ENCODE peak calls at places on chromosomes 2 and 18, in six cellular contexts. One of them, this sample, is unnamed.

GRCh38 chr18:61554946-61555361 is 221.7 kb downstream of the CDH20 start:
- DNase-seq in AG04450: no peak
- DNase-seq in PC-3: no peak
- DNase-seq in GM23338: no peak
- DNase-seq in lower lobe of right lung: no peak
- DNase-seq in adrenal gland: no peak
- DNase-seq in this sample: no peak

GRCh38 chr18:8471373-8471772 is 137.9 kb upstream of the RAB12 start:
- DNase-seq in adrenal gland: no peak
- DNase-seq in GM23338: no peak
- DNase-seq in AG04450: no peak
- DNase-seq in PC-3: no peak
- DNase-seq in lower lobe of right lung: no peak
- DNase-seq in this sample: no peak

GRCh38 chr18:55186588-55186987 is 227.3 kb upstream of the CCDC68 start:
- DNase-seq in AG04450: no peak
- DNase-seq in lower lobe of right lung: no peak
- DNase-seq in adrenal gland: no peak
- DNase-seq in PC-3: no peak
- DNase-seq in GM23338: no peak
- DNase-seq in this sample: no peak

GRCh38 chr2:3641181-3641580 is 16.8 kb upstream of the ALLC start:
- DNase-seq in AG04450: no peak
- DNase-seq in GM23338: no peak
- DNase-seq in adrenal gland: peak; percentile 14
- DNase-seq in lower lobe of right lung: no peak
- DNase-seq in PC-3: no peak
- DNase-seq in this sample: peak; percentile 42

GRCh38 chr2:190853659-190854386 is 26.8 kb upstream of the GLS start:
- DNase-seq in PC-3: peak; percentile 27
- DNase-seq in AG04450: no peak
- DNase-seq in adrenal gland: no peak
- DNase-seq in lower lobe of right lung: no peak
- DNase-seq in GM23338: no peak
- DNase-seq in this sample: no peak

GRCh38 chr2:74576830-74577229 is 22.3 kb downstream of the DOK1 start:
- DNase-seq in PC-3: no peak
- DNase-seq in GM23338: no peak
- DNase-seq in adrenal gland: peak; percentile 33
- DNase-seq in lower lobe of right lung: no peak
- DNase-seq in AG04450: peak; percentile 70
- DNase-seq in this sample: no peak

GRCh38 chr2:221571391-221572179 is 519 bp downstream of the EPHA4 start:
- DNase-seq in GM23338: peak; percentile 60
- DNase-seq in lower lobe of right lung: peak; percentile 55
- DNase-seq in PC-3: peak; percentile 44
- DNase-seq in AG04450: no peak
- DNase-seq in adrenal gland: peak; percentile 42
- DNase-seq in this sample: peak; percentile 41

GRCh38 chr2:11186145-11186544 is 30.9 kb downstream of the SLC66A3 start:
- DNase-seq in AG04450: no peak
- DNase-seq in adrenal gland: no peak
- DNase-seq in PC-3: no peak
- DNase-seq in GM23338: no peak
- DNase-seq in lower lobe of right lung: no peak
- DNase-seq in this sample: no peak

GRCh38 chr2:64840419-64840818 is 148.8 kb upstream of the SLC1A4 start:
- DNase-seq in AG04450: no peak
- DNase-seq in lower lobe of right lung: no peak
- DNase-seq in GM23338: no peak
- DNase-seq in PC-3: peak; percentile 10
- DNase-seq in adrenal gland: no peak
- DNase-seq in this sample: no peak

GRCh38 chr2:119349289-119349688 is 17.3 kb downstream of the C2orf76 start:
- DNase-seq in adrenal gland: no peak
- DNase-seq in lower lobe of right lung: no peak
- DNase-seq in AG04450: no peak
- DNase-seq in GM23338: no peak
- DNase-seq in PC-3: no peak
- DNase-seq in this sample: no peak

GRCh38 chr2:231469568-231469920 is 5.3 kb upstream of the NCL start:
- DNase-seq in lower lobe of right lung: no peak
- DNase-seq in adrenal gland: no peak
- DNase-seq in PC-3: no peak
- DNase-seq in GM23338: no peak
- DNase-seq in AG04450: no peak
- DNase-seq in this sample: no peak

GRCh38 chr2:63821396-63821795 is 20.3 kb upstream of the UGP2 start:
- DNase-seq in GM23338: no peak
- DNase-seq in AG04450: no peak
- DNase-seq in adrenal gland: no peak
- DNase-seq in PC-3: no peak
- DNase-seq in lower lobe of right lung: no peak
- DNase-seq in this sample: no peak

GRCh38 chr18:11553098-11553940 is 56.1 kb upstream of the SLC35G4 start:
- DNase-seq in PC-3: peak; percentile 78
- DNase-seq in lower lobe of right lung: no peak
- DNase-seq in AG04450: peak; percentile 23
- DNase-seq in adrenal gland: peak; percentile 55
- DNase-seq in GM23338: peak; percentile 82
- DNase-seq in this sample: no peak

GRCh38 chr2:180722551-180723239 is 257.7 kb upstream of the UBE2E3 start:
- DNase-seq in AG04450: peak; percentile 11
- DNase-seq in lower lobe of right lung: no peak
- DNase-seq in GM23338: no peak
- DNase-seq in adrenal gland: no peak
- DNase-seq in PC-3: peak; percentile 77
- DNase-seq in this sample: no peak

GRCh38 chr2:190069936-190070696 is 7.6 kb upstream of the MSTN start:
- DNase-seq in AG04450: peak; percentile 43
- DNase-seq in GM23338: peak; percentile 68
- DNase-seq in adrenal gland: peak; percentile 51
- DNase-seq in lower lobe of right lung: no peak
- DNase-seq in PC-3: peak; percentile 82
- DNase-seq in this sample: no peak

GRCh38 chr2:132270981-132271546 is 109.3 kb upstream of the ANKRD30BL start:
- DNase-seq in GM23338: no peak
- DNase-seq in lower lobe of right lung: no peak
- DNase-seq in PC-3: no peak
- DNase-seq in AG04450: no peak
- DNase-seq in adrenal gland: no peak
- DNase-seq in this sample: no peak

GRCh38 chr18:79587298-79588125 is 92.1 kb upstream of the CTDP1 start:
- DNase-seq in GM23338: no peak
- DNase-seq in PC-3: no peak
- DNase-seq in AG04450: no peak
- DNase-seq in adrenal gland: no peak
- DNase-seq in lower lobe of right lung: peak; percentile 35
- DNase-seq in this sample: peak; percentile 46

GRCh38 chr18:7608174-7608550 is 41.0 kb downstream of the PTPRM start:
- DNase-seq in GM23338: no peak
- DNase-seq in adrenal gland: no peak
- DNase-seq in AG04450: no peak
- DNase-seq in lower lobe of right lung: no peak
- DNase-seq in PC-3: no peak
- DNase-seq in this sample: no peak

GRCh38 chr2:64525323-64525625 is 1.1 kb downstream of the AFTPH start:
- DNase-seq in AG04450: no peak
- DNase-seq in PC-3: peak; percentile 51
- DNase-seq in GM23338: peak; percentile 24
- DNase-seq in adrenal gland: no peak
- DNase-seq in lower lobe of right lung: no peak
- DNase-seq in this sample: no peak

GRCh38 chr2:130828461-130828860 is 8.3 kb upstream of the ARHGEF4 start:
- DNase-seq in PC-3: peak; percentile 41
- DNase-seq in adrenal gland: no peak
- DNase-seq in GM23338: no peak
- DNase-seq in lower lobe of right lung: peak; percentile 32
- DNase-seq in AG04450: no peak
- DNase-seq in this sample: no peak

GRCh38 chr18:67001052-67001451 is 397.2 kb upstream of the CDH19 start:
- DNase-seq in lower lobe of right lung: no peak
- DNase-seq in PC-3: peak; percentile 72
- DNase-seq in adrenal gland: no peak
- DNase-seq in GM23338: no peak
- DNase-seq in AG04450: no peak
- DNase-seq in this sample: no peak

GRCh38 chr2:160315337-160315736 is 115.3 kb upstream of the ITGB6 start:
- DNase-seq in AG04450: no peak
- DNase-seq in GM23338: no peak
- DNase-seq in lower lobe of right lung: no peak
- DNase-seq in adrenal gland: no peak
- DNase-seq in PC-3: no peak
- DNase-seq in this sample: no peak

GRCh38 chr2:43024515-43024962 is 201.9 kb downstream of the ZFP36L2 start:
- DNase-seq in GM23338: peak; percentile 90
- DNase-seq in PC-3: peak; percentile 69
- DNase-seq in lower lobe of right lung: no peak
- DNase-seq in adrenal gland: peak; percentile 78
- DNase-seq in AG04450: no peak
- DNase-seq in this sample: peak; percentile 72

GRCh38 chr18:57331718-57332117 is 20.6 kb upstream of the ST8SIA3 start:
- DNase-seq in adrenal gland: no peak
- DNase-seq in PC-3: no peak
- DNase-seq in GM23338: no peak
- DNase-seq in AG04450: no peak
- DNase-seq in lower lobe of right lung: no peak
- DNase-seq in this sample: no peak

DNA sequence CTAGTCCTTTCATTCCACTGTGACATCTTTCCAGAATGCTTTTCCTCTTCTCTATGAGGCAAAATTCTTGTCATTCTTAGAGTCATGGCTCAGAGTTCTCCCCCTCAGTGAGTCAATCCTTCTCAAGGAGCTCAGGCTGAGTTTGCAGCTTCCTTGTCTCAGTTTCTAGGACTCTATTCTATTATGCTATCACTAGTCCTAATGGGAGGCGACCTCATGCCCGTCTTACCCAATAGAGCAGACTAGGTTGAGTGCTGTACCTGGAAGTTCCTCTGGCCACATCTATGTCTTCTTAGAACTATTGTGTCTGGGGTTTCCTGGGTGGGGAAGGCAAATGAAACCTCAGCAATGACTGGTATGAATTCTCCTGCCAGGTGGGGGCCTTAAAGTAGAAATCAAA is 51.5 kb downstream of the HAUS1 start:
- DNase-seq in PC-3: peak; percentile 66
- DNase-seq in GM23338: no peak
- DNase-seq in AG04450: peak; percentile 58
- DNase-seq in adrenal gland: no peak
- DNase-seq in lower lobe of right lung: no peak
- DNase-seq in this sample: no peak
- H3K27ac ChIP-seq in PC-3: peak overlapping the region; percentile 13
- H3K27ac ChIP-seq in GM23338: no peak overlapping the region
- H3K27ac ChIP-seq in AG04450: peak overlapping the region; percentile 12
- H3K27ac ChIP-seq in adrenal gland: no peak overlapping the region
- H3K27ac ChIP-seq in lower lobe of right lung: peak overlapping the region; percentile 39
- H3K27ac ChIP-seq in this sample: no peak overlapping the region

GRCh38 chr2:219285894-219286425 is 6.8 kb downstream of the DNAJB2 start:
- DNase-seq in AG04450: peak; percentile 29
- DNase-seq in GM23338: peak; percentile 94
- DNase-seq in lower lobe of right lung: no peak
- DNase-seq in PC-3: no peak
- DNase-seq in adrenal gland: peak; percentile 62
- DNase-seq in this sample: no peak
- H3K27ac ChIP-seq in AG04450: peak overlapping the region; percentile 31
- H3K27ac ChIP-seq in GM23338: no peak overlapping the region
- H3K27ac ChIP-seq in lower lobe of right lung: no peak overlapping the region
- H3K27ac ChIP-seq in PC-3: no peak overlapping the region
- H3K27ac ChIP-seq in adrenal gland: no peak overlapping the region
- H3K27ac ChIP-seq in this sample: no peak overlapping the region

GRCh38 chr2:88748005-88748404 is 56.5 kb downstream of the RPIA start:
- DNase-seq in PC-3: no peak
- DNase-seq in GM23338: no peak
- DNase-seq in AG04450: no peak
- DNase-seq in lower lobe of right lung: no peak
- DNase-seq in adrenal gland: no peak
- DNase-seq in this sample: no peak

GRCh38 chr2:88751770-88752169 is 60.3 kb downstream of the RPIA start:
- DNase-seq in GM23338: no peak
- DNase-seq in adrenal gland: no peak
- DNase-seq in PC-3: no peak
- DNase-seq in lower lobe of right lung: no peak
- DNase-seq in AG04450: no peak
- DNase-seq in this sample: no peak

DNA sequence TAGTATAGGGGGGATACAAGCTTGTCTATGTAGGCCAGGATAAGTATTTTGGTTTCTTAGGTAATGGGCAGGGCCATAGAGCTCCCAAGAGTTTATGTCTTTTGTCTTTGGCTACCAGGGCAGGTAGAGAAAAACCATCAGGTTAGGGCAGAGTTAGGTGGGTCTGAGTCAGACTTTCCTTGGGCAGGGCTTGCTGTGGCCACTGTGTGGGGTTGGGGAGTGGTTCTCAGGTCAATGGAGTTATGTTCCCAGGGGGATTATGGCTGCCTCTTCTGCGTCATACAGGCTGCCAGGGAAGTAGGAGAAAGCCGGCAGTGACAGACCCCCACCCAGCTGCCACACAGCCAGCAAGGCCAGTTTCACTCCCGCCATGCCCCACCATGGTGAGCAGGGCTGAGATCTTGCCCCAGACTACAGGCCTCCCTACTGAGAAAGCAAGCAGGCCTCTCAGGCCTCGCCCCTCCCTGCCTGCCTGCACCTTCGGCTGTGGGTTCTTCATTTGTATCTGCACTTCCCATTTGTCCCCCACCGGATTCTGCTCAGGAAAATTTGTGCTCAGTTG is 55.5 kb downstream of the RPIA start:
- DNase-seq in lower lobe of right lung: no peak
- DNase-seq in AG04450: no peak
- DNase-seq in adrenal gland: no peak
- DNase-seq in PC-3: no peak
- DNase-seq in GM23338: no peak
- DNase-seq in this sample: no peak
- H3K27ac ChIP-seq in lower lobe of right lung: no peak overlapping the region
- H3K27ac ChIP-seq in AG04450: no peak overlapping the region
- H3K27ac ChIP-seq in adrenal gland: no peak overlapping the region
- H3K27ac ChIP-seq in PC-3: no peak overlapping the region
- H3K27ac ChIP-seq in GM23338: no peak overlapping the region
- H3K27ac ChIP-seq in this sample: no peak overlapping the region

DNA sequence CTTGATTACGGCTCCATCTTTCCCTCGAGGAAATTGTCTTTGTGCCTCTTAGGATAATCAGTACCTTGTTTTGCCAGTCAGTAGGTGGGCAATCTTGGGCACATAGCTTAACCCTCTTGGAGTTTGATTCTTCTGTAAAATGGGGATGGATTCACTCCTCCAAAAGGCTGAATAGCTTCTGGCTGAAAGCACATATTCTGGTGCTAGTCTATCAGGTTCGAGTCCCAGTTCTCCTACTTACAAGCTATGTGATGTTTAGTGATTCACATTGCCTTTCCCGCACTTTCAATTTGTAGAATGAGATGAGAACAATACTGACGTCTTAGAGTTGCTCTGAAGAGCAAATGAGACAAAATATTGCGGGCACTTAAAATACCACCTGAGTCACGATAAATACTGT is 43.9 kb downstream of the ATIC start:
- DNase-seq in AG04450: no peak
- DNase-seq in GM23338: no peak
- DNase-seq in PC-3: no peak
- DNase-seq in lower lobe of right lung: no peak
- DNase-seq in adrenal gland: no peak
- DNase-seq in this sample: no peak
- H3K27ac ChIP-seq in AG04450: no peak overlapping the region
- H3K27ac ChIP-seq in GM23338: no peak overlapping the region
- H3K27ac ChIP-seq in PC-3: no peak overlapping the region
- H3K27ac ChIP-seq in lower lobe of right lung: no peak overlapping the region
- H3K27ac ChIP-seq in adrenal gland: no peak overlapping the region
- H3K27ac ChIP-seq in this sample: no peak overlapping the region

This sample was measured in psoas muscle.